ENCODE peak calls at places on chromosome X, in four cellular contexts. W is GM12878, Z is upper lobe of left lung, R is B cell. U is an unnamed sample.

GRCh38 chrX:154046262-154046771 is 26.6 kb upstream of the IRAK1 start:
- DNase-seq in Z (no peak), R (no peak), W (no peak), U (no peak)

GRCh38 chrX:46294234-46294633 is 251.0 kb downstream of the ZNF674 start:
- DNase-seq in R (no peak), Z (no peak), W (no peak), U (no peak)

GRCh38 chrX:41559662-41560061 is 112.5 kb downstream of the NYX start:
- DNase-seq in W (no peak), R (no peak), Z (no peak), U (no peak)

GRCh38 chrX:150366951-150367545 is 3.9 kb downstream of the MAMLD1 start:
- DNase-seq in R (no peak), W (no peak), Z (no peak), U (no peak)

GRCh38 chrX:39922497-39922896 is 175.3 kb downstream of the BCOR start:
- DNase-seq in W (no peak), Z (no peak), R (no peak), U (no peak)

GRCh38 chrX:133046601-133047000 is 50.3 kb downstream of the USP26 start:
- DNase-seq in R (no peak), W (no peak), Z (no peak), U (no peak)

GRCh38 chrX:45191820-45192409 is 8.8 kb downstream of the DIPK2B start:
- DNase-seq in Z (no peak), R (no peak), W (no peak), U (no peak)

GRCh38 chrX:123487226-123487625 is 245.6 kb downstream of the THOC2 start:
- DNase-seq in W (no peak), R (no peak), Z (no peak), U (no peak)

GRCh38 chrX:70087857-70088256 is 25.6 kb downstream of the OTUD6A start:
- DNase-seq in R (no peak), W (no peak), Z (no peak), U (no peak)

GRCh38 chrX:17859609-17860178 is 1.4 kb downstream of the RAI2 start:
- DNase-seq in W (no peak), Z (peak; percentile 53), R (no peak), U (no peak)

GRCh38 chrX:48560681-48561080 is 13.6 kb upstream of the RBM3 start:
- DNase-seq in R (no peak), Z (peak; percentile 42), W (no peak), U (no peak)

GRCh38 chrX:112520124-112520523 is 159.6 kb downstream of the LHFPL1 start:
- DNase-seq in Z (no peak), W (no peak), R (no peak), U (no peak)

GRCh38 chrX:101595739-101596419 is 21.9 kb downstream of the ARMCX6 start:
- DNase-seq in R (peak; percentile 45), Z (no peak), W (peak; percentile 62), U (peak; percentile 61)

GRCh38 chrX:124426824-124427223 is 80.5 kb downstream of the SH2D1A start:
- DNase-seq in Z (no peak), R (no peak), W (no peak), U (no peak)

GRCh38 chrX:110733166-110733565 is 62.5 kb downstream of the CHRDL1 start:
- DNase-seq in R (no peak), W (no peak), Z (no peak), U (no peak)

GRCh38 chrX:1885116-1885515 is 270.3 kb downstream of the ASMT start:
- DNase-seq in R (no peak), Z (no peak), W (no peak), U (no peak)

GRCh38 chrX:43552166-43552565 is 103.9 kb upstream of the MAOA start:
- DNase-seq in W (no peak), R (no peak), Z (no peak), U (no peak)

GRCh38 chrX:69150294-69150960 is 14.8 kb downstream of the PJA1 start:
- DNase-seq in W (no peak), Z (no peak), R (no peak), U (no peak)

GRCh38 chrX:8803326-8803725 is 2.1 kb upstream of the FAM9A start:
- DNase-seq in W (no peak), R (no peak), Z (no peak), U (no peak)

GRCh38 chrX:125628435-125628834 is 308.8 kb downstream of the TEX13C start:
- DNase-seq in Z (no peak), R (no peak), W (no peak), U (no peak)

GRCh38 chrX:56268888-56269287 is 36.7 kb downstream of the KLF8 start:
- DNase-seq in W (no peak), Z (no peak), R (no peak), U (peak; percentile 6)

GRCh38 chrX:103211012-103211715 is 3.7 kb upstream of the BEX4 start:
- DNase-seq in R (no peak), W (no peak), Z (no peak), U (peak; percentile 32)

GRCh38 chrX:50204364-50204899 is at the start of gene CCNB3:
- DNase-seq in R (peak; percentile 62), W (peak; percentile 36), Z (peak; percentile 88), U (peak; percentile 59)

DNA sequence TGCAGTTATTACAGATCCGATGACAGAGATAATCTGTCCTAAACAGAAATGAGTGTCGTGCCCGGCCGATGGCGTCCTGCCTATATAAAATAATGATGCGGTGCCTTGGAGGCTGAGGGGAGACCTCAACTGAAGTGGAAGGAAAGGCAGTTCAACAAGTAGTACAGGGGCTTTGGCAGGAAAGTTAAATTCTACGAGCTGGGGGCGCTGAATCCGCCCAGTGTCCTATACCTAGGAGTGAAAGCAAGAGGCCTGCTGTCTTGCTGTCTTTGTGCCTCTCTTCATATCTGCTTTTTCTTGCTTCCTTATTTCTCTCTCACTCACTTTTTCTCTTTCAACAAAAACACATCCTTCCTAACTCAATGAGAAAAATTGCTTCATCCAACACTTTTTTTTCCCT is 82.2 kb upstream of the PRPS2 start:
- DNase-seq in R (no peak), Z (no peak), W (no peak), U (no peak)
- TF ChIP-seq CTCF in R (no peak), Z (no peak), W (no peak), U (no peak)

GRCh38 chrX:63275127-63275526 is 76.0 kb downstream of the SPIN4 start:
- DNase-seq in R (no peak), Z (no peak), W (peak; percentile 7), U (peak; percentile 22)
- TF ChIP-seq CTCF in R (peak; percentile 22), Z (no peak), W (peak; percentile 69), U (peak; percentile 50)

GRCh38 chrX:137428777-137429564 is 137.0 kb upstream of the ZIC3 start:
- DNase-seq in Z (peak; percentile 42), R (no peak), W (no peak), U (no peak)
- TF ChIP-seq CTCF in Z (no peak), R (no peak), W (no peak), U (no peak)

GRCh38 chrX:129115104-129115503 is 408.2 kb downstream of the SMARCA1 start:
- DNase-seq in R (no peak), Z (no peak), W (no peak), U (peak; percentile 18)
- TF ChIP-seq CTCF in R (no peak), Z (peak; percentile 18), W (peak; percentile 41), U (no peak)